ENCODE peak calls at places on chromosome X, in ten cellular contexts. One of them, this sample, is unnamed.

GRCh38 chrX:44873415-44874270 is 655 bp downstream of the KDM6A start:
- DNase-seq in HCT116: no peak
- DNase-seq in endodermal cell: peak; percentile 66
- DNase-seq in CD8-positive, alpha-beta memory T cell: peak; percentile 59
- DNase-seq in keratinocyte: no peak
- DNase-seq in prostate gland: peak; percentile 8
- DNase-seq in mesendoderm: peak; percentile 43
- DNase-seq in mesenchymal stem cell: peak; percentile 51
- DNase-seq in cardiac muscle cell: peak; percentile 58
- DNase-seq in CD8-positive, alpha-beta T cell: peak; percentile 19
- DNase-seq in this sample: peak; percentile 46

GRCh38 chrX:110384490-110384889 is 25.8 kb downstream of the RTL9 start:
- DNase-seq in HCT116: peak; percentile 59
- DNase-seq in endodermal cell: no peak
- DNase-seq in CD8-positive, alpha-beta memory T cell: no peak
- DNase-seq in keratinocyte: peak; percentile 42
- DNase-seq in prostate gland: no peak
- DNase-seq in mesendoderm: peak; percentile 15
- DNase-seq in mesenchymal stem cell: peak; percentile 77
- DNase-seq in cardiac muscle cell: no peak
- DNase-seq in CD8-positive, alpha-beta T cell: no peak
- DNase-seq in this sample: no peak

GRCh38 chrX:68829594-68830485 is 1.0 kb downstream of the EFNB1 start:
- DNase-seq in HCT116: no peak
- DNase-seq in endodermal cell: peak; percentile 60
- DNase-seq in CD8-positive, alpha-beta memory T cell: no peak
- DNase-seq in keratinocyte: no peak
- DNase-seq in prostate gland: no peak
- DNase-seq in mesendoderm: no peak
- DNase-seq in mesenchymal stem cell: peak; percentile 46
- DNase-seq in cardiac muscle cell: peak; percentile 54
- DNase-seq in CD8-positive, alpha-beta T cell: no peak
- DNase-seq in this sample: no peak

GRCh38 chrX:63754141-63754859 is 30.7 kb downstream of the ARHGEF9 start:
- DNase-seq in HCT116: no peak
- DNase-seq in endodermal cell: peak; percentile 41
- DNase-seq in CD8-positive, alpha-beta memory T cell: peak; percentile 50
- DNase-seq in keratinocyte: no peak
- DNase-seq in prostate gland: no peak
- DNase-seq in mesendoderm: no peak
- DNase-seq in mesenchymal stem cell: peak; percentile 63
- DNase-seq in cardiac muscle cell: no peak
- DNase-seq in CD8-positive, alpha-beta T cell: peak; percentile 13
- DNase-seq in this sample: no peak

GRCh38 chrX:8743126-8743732 is 11.3 kb upstream of the ANOS1 start:
- DNase-seq in HCT116: no peak
- DNase-seq in endodermal cell: peak; percentile 90
- DNase-seq in CD8-positive, alpha-beta memory T cell: peak; percentile 64
- DNase-seq in keratinocyte: no peak
- DNase-seq in prostate gland: peak; percentile 16
- DNase-seq in mesendoderm: peak; percentile 60
- DNase-seq in mesenchymal stem cell: peak; percentile 32
- DNase-seq in cardiac muscle cell: peak; percentile 78
- DNase-seq in CD8-positive, alpha-beta T cell: peak; percentile 44
- DNase-seq in this sample: peak; percentile 12

GRCh38 chrX:39202641-39203040 is 401.4 kb downstream of the MID1IP1 start:
- DNase-seq in HCT116: no peak
- DNase-seq in endodermal cell: peak; percentile 54
- DNase-seq in CD8-positive, alpha-beta memory T cell: no peak
- DNase-seq in keratinocyte: no peak
- DNase-seq in prostate gland: no peak
- DNase-seq in mesendoderm: peak; percentile 93
- DNase-seq in mesenchymal stem cell: no peak
- DNase-seq in cardiac muscle cell: no peak
- DNase-seq in CD8-positive, alpha-beta T cell: no peak
- DNase-seq in this sample: no peak

GRCh38 chrX:2188316-2188715 is 312.5 kb downstream of the DHRSX start:
- DNase-seq in HCT116: peak; percentile 26
- DNase-seq in endodermal cell: peak; percentile 70
- DNase-seq in CD8-positive, alpha-beta memory T cell: no peak
- DNase-seq in keratinocyte: no peak
- DNase-seq in prostate gland: no peak
- DNase-seq in mesendoderm: peak; percentile 79
- DNase-seq in mesenchymal stem cell: no peak
- DNase-seq in cardiac muscle cell: no peak
- DNase-seq in CD8-positive, alpha-beta T cell: no peak
- DNase-seq in this sample: no peak

GRCh38 chrX:120761810-120762209 is 113.9 kb downstream of the CT47B1 start:
- DNase-seq in HCT116: no peak
- DNase-seq in endodermal cell: no peak
- DNase-seq in CD8-positive, alpha-beta memory T cell: no peak
- DNase-seq in keratinocyte: no peak
- DNase-seq in prostate gland: no peak
- DNase-seq in mesendoderm: no peak
- DNase-seq in mesenchymal stem cell: no peak
- DNase-seq in cardiac muscle cell: no peak
- DNase-seq in CD8-positive, alpha-beta T cell: no peak
- DNase-seq in this sample: no peak

GRCh38 chrX:109830704-109831206 is 97.7 kb upstream of the ACSL4 start:
- DNase-seq in HCT116: no peak
- DNase-seq in endodermal cell: no peak
- DNase-seq in CD8-positive, alpha-beta memory T cell: no peak
- DNase-seq in keratinocyte: no peak
- DNase-seq in prostate gland: no peak
- DNase-seq in mesendoderm: no peak
- DNase-seq in mesenchymal stem cell: peak; percentile 81
- DNase-seq in cardiac muscle cell: no peak
- DNase-seq in CD8-positive, alpha-beta T cell: no peak
- DNase-seq in this sample: no peak

GRCh38 chrX:13167444-13168207 is 123.2 kb upstream of the FAM9C start:
- DNase-seq in HCT116: no peak
- DNase-seq in endodermal cell: no peak
- DNase-seq in CD8-positive, alpha-beta memory T cell: no peak
- DNase-seq in keratinocyte: no peak
- DNase-seq in prostate gland: no peak
- DNase-seq in mesendoderm: peak; percentile 22
- DNase-seq in mesenchymal stem cell: peak; percentile 33
- DNase-seq in cardiac muscle cell: no peak
- DNase-seq in CD8-positive, alpha-beta T cell: no peak
- DNase-seq in this sample: no peak

GRCh38 chrX:46649421-46650260 is 76.1 kb downstream of the CHST7 start:
- DNase-seq in HCT116: no peak
- DNase-seq in endodermal cell: peak; percentile 70
- DNase-seq in CD8-positive, alpha-beta memory T cell: no peak
- DNase-seq in keratinocyte: no peak
- DNase-seq in prostate gland: peak; percentile 18
- DNase-seq in mesendoderm: peak; percentile 36
- DNase-seq in mesenchymal stem cell: no peak
- DNase-seq in cardiac muscle cell: no peak
- DNase-seq in CD8-positive, alpha-beta T cell: no peak
- DNase-seq in this sample: no peak

GRCh38 chrX:13659057-13659456 is 6.1 kb downstream of the TCEANC start:
- DNase-seq in HCT116: no peak
- DNase-seq in endodermal cell: no peak
- DNase-seq in CD8-positive, alpha-beta memory T cell: no peak
- DNase-seq in keratinocyte: no peak
- DNase-seq in prostate gland: no peak
- DNase-seq in mesendoderm: no peak
- DNase-seq in mesenchymal stem cell: peak; percentile 64
- DNase-seq in cardiac muscle cell: no peak
- DNase-seq in CD8-positive, alpha-beta T cell: no peak
- DNase-seq in this sample: no peak

GRCh38 chrX:70456256-70456655 is 11.6 kb downstream of the DLG3 start:
- DNase-seq in HCT116: no peak
- DNase-seq in endodermal cell: no peak
- DNase-seq in CD8-positive, alpha-beta memory T cell: no peak
- DNase-seq in keratinocyte: no peak
- DNase-seq in prostate gland: no peak
- DNase-seq in mesendoderm: no peak
- DNase-seq in mesenchymal stem cell: peak; percentile 15
- DNase-seq in cardiac muscle cell: no peak
- DNase-seq in CD8-positive, alpha-beta T cell: no peak
- DNase-seq in this sample: no peak
- H3K27ac ChIP-seq in HCT116: no peak overlapping the region
- H3K27ac ChIP-seq in endodermal cell: no peak overlapping the region
- H3K27ac ChIP-seq in CD8-positive, alpha-beta memory T cell: no peak overlapping the region
- H3K27ac ChIP-seq in keratinocyte: no peak overlapping the region
- H3K27ac ChIP-seq in prostate gland: no peak overlapping the region
- H3K27ac ChIP-seq in mesendoderm: no peak overlapping the region
- H3K27ac ChIP-seq in mesenchymal stem cell: no peak overlapping the region
- H3K27ac ChIP-seq in cardiac muscle cell: peak overlapping the region; percentile 89
- H3K27ac ChIP-seq in CD8-positive, alpha-beta T cell: no peak overlapping the region
- H3K27ac ChIP-seq in this sample: no peak overlapping the region

DNA sequence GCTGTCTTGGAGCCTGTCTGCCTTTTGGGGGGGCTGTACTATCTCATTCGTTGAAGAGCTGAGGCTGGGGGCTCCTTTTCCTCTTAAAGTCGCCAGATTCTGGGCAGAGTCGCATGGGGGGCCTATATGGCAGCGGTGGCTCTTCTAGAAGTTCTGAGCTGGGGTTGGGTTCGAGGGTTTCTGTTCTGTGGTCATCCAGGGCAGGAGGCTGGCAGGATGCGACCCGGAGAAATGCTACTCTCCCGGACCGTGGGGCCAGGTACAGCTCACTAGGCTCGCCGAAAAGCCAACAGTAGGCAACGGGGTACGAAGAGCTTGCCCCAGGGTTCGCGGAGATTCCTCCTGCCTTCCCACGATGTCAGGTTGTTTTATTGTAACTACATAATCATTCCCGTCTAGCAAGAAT is 1.9 kb upstream of the CITED1 start:
- DNase-seq in HCT116: no peak
- DNase-seq in endodermal cell: no peak
- DNase-seq in CD8-positive, alpha-beta memory T cell: no peak
- DNase-seq in keratinocyte: no peak
- DNase-seq in prostate gland: no peak
- DNase-seq in mesendoderm: peak; percentile 2
- DNase-seq in mesenchymal stem cell: no peak
- DNase-seq in cardiac muscle cell: no peak
- DNase-seq in CD8-positive, alpha-beta T cell: no peak
- DNase-seq in this sample: no peak
- H3K4me3 ChIP-seq in HCT116: peak overlapping the region; percentile 51
- H3K4me3 ChIP-seq in endodermal cell: no peak overlapping the region
- H3K4me3 ChIP-seq in CD8-positive, alpha-beta memory T cell: peak overlapping the region; percentile 26
- H3K4me3 ChIP-seq in keratinocyte: no peak overlapping the region
- H3K4me3 ChIP-seq in prostate gland: peak overlapping the region; percentile 32
- H3K4me3 ChIP-seq in mesendoderm: no peak overlapping the region
- H3K4me3 ChIP-seq in mesenchymal stem cell: peak overlapping the region; percentile 73
- H3K4me3 ChIP-seq in cardiac muscle cell: peak overlapping the region; percentile 59
- H3K4me3 ChIP-seq in CD8-positive, alpha-beta T cell: no peak overlapping the region
- H3K4me3 ChIP-seq in this sample: peak overlapping the region; percentile 56

GRCh38 chrX:134374294-134374693 is 85.7 kb upstream of the HPRT1 start:
- DNase-seq in HCT116: no peak
- DNase-seq in endodermal cell: no peak
- DNase-seq in CD8-positive, alpha-beta memory T cell: no peak
- DNase-seq in keratinocyte: no peak
- DNase-seq in prostate gland: no peak
- DNase-seq in mesendoderm: no peak
- DNase-seq in mesenchymal stem cell: peak; percentile 23
- DNase-seq in cardiac muscle cell: no peak
- DNase-seq in CD8-positive, alpha-beta T cell: no peak
- DNase-seq in this sample: no peak

GRCh38 chrX:134374910-134375309 is 85.1 kb upstream of the HPRT1 start:
- DNase-seq in HCT116: no peak
- DNase-seq in endodermal cell: no peak
- DNase-seq in CD8-positive, alpha-beta memory T cell: no peak
- DNase-seq in keratinocyte: no peak
- DNase-seq in prostate gland: no peak
- DNase-seq in mesendoderm: no peak
- DNase-seq in mesenchymal stem cell: peak; percentile 28
- DNase-seq in cardiac muscle cell: no peak
- DNase-seq in CD8-positive, alpha-beta T cell: no peak
- DNase-seq in this sample: no peak

GRCh38 chrX:134373736-134374135 is 86.2 kb upstream of the HPRT1 start:
- DNase-seq in HCT116: no peak
- DNase-seq in endodermal cell: no peak
- DNase-seq in CD8-positive, alpha-beta memory T cell: no peak
- DNase-seq in keratinocyte: no peak
- DNase-seq in prostate gland: no peak
- DNase-seq in mesendoderm: no peak
- DNase-seq in mesenchymal stem cell: peak; percentile 16
- DNase-seq in cardiac muscle cell: peak; percentile 12
- DNase-seq in CD8-positive, alpha-beta T cell: no peak
- DNase-seq in this sample: no peak

GRCh38 chrX:134375691-134376090 is 84.3 kb upstream of the HPRT1 start:
- DNase-seq in HCT116: no peak
- DNase-seq in endodermal cell: no peak
- DNase-seq in CD8-positive, alpha-beta memory T cell: no peak
- DNase-seq in keratinocyte: no peak
- DNase-seq in prostate gland: no peak
- DNase-seq in mesendoderm: no peak
- DNase-seq in mesenchymal stem cell: no peak
- DNase-seq in cardiac muscle cell: no peak
- DNase-seq in CD8-positive, alpha-beta T cell: no peak
- DNase-seq in this sample: no peak

GRCh38 chrX:134377537-134377936 is 82.4 kb upstream of the HPRT1 start:
- DNase-seq in HCT116: no peak
- DNase-seq in endodermal cell: no peak
- DNase-seq in CD8-positive, alpha-beta memory T cell: no peak
- DNase-seq in keratinocyte: no peak
- DNase-seq in prostate gland: peak; percentile 6
- DNase-seq in mesendoderm: peak; percentile 4
- DNase-seq in mesenchymal stem cell: peak; percentile 56
- DNase-seq in cardiac muscle cell: peak; percentile 73
- DNase-seq in CD8-positive, alpha-beta T cell: peak; percentile 0
- DNase-seq in this sample: no peak
- H3K27me3 ChIP-seq in HCT116: no peaks in the 10 kb centered on the region
- H3K27me3 ChIP-seq in endodermal cell: no peaks in the 10 kb centered on the region
- H3K27me3 ChIP-seq in CD8-positive, alpha-beta memory T cell: no peaks in the 10 kb centered on the region
- H3K27me3 ChIP-seq in keratinocyte: no peaks in the 10 kb centered on the region
- H3K27me3 ChIP-seq in prostate gland: no peaks in the 10 kb centered on the region
- H3K27me3 ChIP-seq in mesendoderm: no peaks in the 10 kb centered on the region
- H3K27me3 ChIP-seq in mesenchymal stem cell: no peaks in the 10 kb centered on the region
- H3K27me3 ChIP-seq in cardiac muscle cell: no peaks in the 10 kb centered on the region
- H3K27me3 ChIP-seq in CD8-positive, alpha-beta T cell: no peaks in the 10 kb centered on the region
- H3K27me3 ChIP-seq in this sample: no peaks in the 10 kb centered on the region

DNA sequence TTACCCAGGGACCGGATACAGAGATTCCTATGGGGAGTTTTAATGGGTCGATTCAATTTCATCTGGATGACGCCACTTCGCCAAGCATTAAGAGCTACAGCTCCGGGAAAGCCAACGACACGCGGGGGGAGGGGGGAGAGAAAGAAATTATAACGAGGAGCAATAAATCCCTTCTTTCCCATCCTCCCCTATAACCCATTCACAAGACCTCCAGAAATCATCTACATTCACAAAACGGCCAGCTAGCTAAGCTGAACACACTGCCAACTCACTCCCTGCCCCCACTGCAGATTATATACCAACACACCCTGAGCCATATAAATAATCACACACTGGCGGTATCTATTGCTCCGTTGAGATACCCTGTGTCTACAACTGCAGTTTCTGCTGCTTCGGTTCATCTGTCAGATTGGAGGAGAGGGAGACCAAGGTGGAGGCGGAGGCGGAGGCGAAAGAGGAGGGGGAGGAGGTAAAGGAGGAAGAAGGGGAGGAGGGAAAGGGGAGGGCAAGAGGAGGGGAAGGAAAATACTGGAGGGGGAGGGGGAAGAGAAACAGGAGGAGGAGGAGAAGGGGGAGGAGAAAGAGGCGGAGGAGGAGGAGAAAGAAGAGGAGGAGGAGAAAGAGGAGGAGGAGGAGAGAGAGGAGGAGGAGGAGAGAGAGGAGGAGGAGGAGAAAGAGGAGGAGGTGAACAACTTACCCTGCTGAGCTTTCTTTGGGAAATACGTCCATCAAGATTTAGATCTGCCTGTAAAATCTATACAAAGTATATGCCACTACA is 113.9 kb upstream of the VAMP7 start:
- DNase-seq in HCT116: peak; percentile 71
- DNase-seq in endodermal cell: peak; percentile 83
- DNase-seq in CD8-positive, alpha-beta memory T cell: no peak
- DNase-seq in keratinocyte: no peak
- DNase-seq in prostate gland: peak; percentile 57
- DNase-seq in mesendoderm: peak; percentile 94
- DNase-seq in mesenchymal stem cell: peak; percentile 89
- DNase-seq in cardiac muscle cell: peak; percentile 39
- DNase-seq in CD8-positive, alpha-beta T cell: no peak
- DNase-seq in this sample: peak; percentile 9
- H3K27ac ChIP-seq in HCT116: peak overlapping the region; percentile 11
- H3K27ac ChIP-seq in endodermal cell: no peak overlapping the region
- H3K27ac ChIP-seq in CD8-positive, alpha-beta memory T cell: no peak overlapping the region
- H3K27ac ChIP-seq in keratinocyte: no peak overlapping the region
- H3K27ac ChIP-seq in prostate gland: peak overlapping the region; percentile 50
- H3K27ac ChIP-seq in mesendoderm: no peak overlapping the region
- H3K27ac ChIP-seq in mesenchymal stem cell: peak overlapping the region; percentile 44
- H3K27ac ChIP-seq in cardiac muscle cell: no peak overlapping the region
- H3K27ac ChIP-seq in CD8-positive, alpha-beta T cell: no peak overlapping the region
- H3K27ac ChIP-seq in this sample: no peak overlapping the region